ENCODE peak calls at places on chromosomes 6 and 20, in seven cellular contexts. One of them, this sample, is unnamed.

GRCh38 chr20:61057313-61058171 is 194.5 kb upstream of the CDH4 start:
- DNase-seq in GM10248: no peak
- DNase-seq in ovary: no peak
- DNase-seq in neural crest cell: no peak
- DNase-seq in foreskin fibroblast: no peak
- DNase-seq in cardiac fibroblast: no peak
- DNase-seq in upper lobe of left lung: no peak
- DNase-seq in this sample: no peak

GRCh38 chr20:11204926-11205768 is 531.3 kb upstream of the JAG1 start:
- DNase-seq in upper lobe of left lung: peak
- DNase-seq in neural crest cell: peak
- DNase-seq in foreskin fibroblast: peak
- DNase-seq in cardiac fibroblast: peak
- DNase-seq in GM10248: peak
- DNase-seq in ovary: peak
- DNase-seq in this sample: no peak

GRCh38 chr6:31359556-31359955 is 2.6 kb upstream of the HLA-B start:
- DNase-seq in neural crest cell: no peak
- DNase-seq in GM10248: no peak
- DNase-seq in upper lobe of left lung: no peak
- DNase-seq in ovary: no peak
- DNase-seq in foreskin fibroblast: no peak
- DNase-seq in cardiac fibroblast: no peak
- DNase-seq in this sample: no peak

GRCh38 chr20:34089655-34090324 is 22.3 kb downstream of the EIF2S2 start:
- DNase-seq in cardiac fibroblast: no peak
- DNase-seq in neural crest cell: no peak
- DNase-seq in GM10248: no peak
- DNase-seq in ovary: no peak
- DNase-seq in upper lobe of left lung: peak
- DNase-seq in foreskin fibroblast: no peak
- DNase-seq in this sample: no peak

GRCh38 chr20:49397525-49397924 is 84.9 kb downstream of the KCNB1 start:
- DNase-seq in ovary: no peak
- DNase-seq in cardiac fibroblast: peak
- DNase-seq in upper lobe of left lung: no peak
- DNase-seq in GM10248: no peak
- DNase-seq in neural crest cell: no peak
- DNase-seq in foreskin fibroblast: peak
- DNase-seq in this sample: no peak

GRCh38 chr6:36329798-36330291 is 6.8 kb downstream of the BNIP5 start:
- DNase-seq in cardiac fibroblast: no peak
- DNase-seq in upper lobe of left lung: no peak
- DNase-seq in foreskin fibroblast: no peak
- DNase-seq in neural crest cell: no peak
- DNase-seq in ovary: no peak
- DNase-seq in GM10248: no peak
- DNase-seq in this sample: no peak

GRCh38 chr6:169567809-169568208 is 134.0 kb downstream of the WDR27 start:
- DNase-seq in GM10248: no peak
- DNase-seq in ovary: no peak
- DNase-seq in neural crest cell: no peak
- DNase-seq in upper lobe of left lung: no peak
- DNase-seq in cardiac fibroblast: no peak
- DNase-seq in foreskin fibroblast: no peak
- DNase-seq in this sample: no peak

GRCh38 chr6:135555550-135555949 is 58.0 kb upstream of the AHI1 start:
- DNase-seq in neural crest cell: no peak
- DNase-seq in ovary: no peak
- DNase-seq in GM10248: peak
- DNase-seq in upper lobe of left lung: no peak
- DNase-seq in foreskin fibroblast: no peak
- DNase-seq in cardiac fibroblast: no peak
- DNase-seq in this sample: no peak

GRCh38 chr6:111727798-111728197 is 122.1 kb upstream of the TRAF3IP2 start:
- DNase-seq in ovary: no peak
- DNase-seq in GM10248: no peak
- DNase-seq in foreskin fibroblast: peak
- DNase-seq in upper lobe of left lung: no peak
- DNase-seq in cardiac fibroblast: peak
- DNase-seq in neural crest cell: no peak
- DNase-seq in this sample: no peak

GRCh38 chr20:59939052-59939878 is 840 bp downstream of the PPP1R3D start:
- DNase-seq in foreskin fibroblast: no peak
- DNase-seq in ovary: no peak
- DNase-seq in GM10248: no peak
- DNase-seq in cardiac fibroblast: no peak
- DNase-seq in neural crest cell: no peak
- DNase-seq in upper lobe of left lung: peak
- DNase-seq in this sample: peak

GRCh38 chr20:60073504-60073903 is 115.3 kb downstream of the CDH26 start:
- DNase-seq in neural crest cell: no peak
- DNase-seq in foreskin fibroblast: no peak
- DNase-seq in upper lobe of left lung: no peak
- DNase-seq in ovary: no peak
- DNase-seq in GM10248: no peak
- DNase-seq in cardiac fibroblast: no peak
- DNase-seq in this sample: no peak

GRCh38 chr6:37059344-37060194 is 54.1 kb downstream of the FGD2 start:
- DNase-seq in cardiac fibroblast: peak
- DNase-seq in foreskin fibroblast: peak
- DNase-seq in ovary: peak
- DNase-seq in GM10248: no peak
- DNase-seq in upper lobe of left lung: peak
- DNase-seq in neural crest cell: peak
- DNase-seq in this sample: peak

GRCh38 chr6:106869203-106869602 is 105.3 kb downstream of the CD24 start:
- DNase-seq in cardiac fibroblast: no peak
- DNase-seq in foreskin fibroblast: no peak
- DNase-seq in neural crest cell: no peak
- DNase-seq in ovary: no peak
- DNase-seq in GM10248: no peak
- DNase-seq in upper lobe of left lung: no peak
- DNase-seq in this sample: no peak

GRCh38 chr6:34238507-34239239 is 2.0 kb downstream of the HMGA1 start:
- DNase-seq in neural crest cell: no peak
- DNase-seq in foreskin fibroblast: peak
- DNase-seq in upper lobe of left lung: no peak
- DNase-seq in cardiac fibroblast: peak
- DNase-seq in GM10248: no peak
- DNase-seq in ovary: peak
- DNase-seq in this sample: peak

GRCh38 chr6:12369781-12370262 is 79.7 kb downstream of the EDN1 start:
- DNase-seq in neural crest cell: no peak
- DNase-seq in upper lobe of left lung: peak
- DNase-seq in cardiac fibroblast: peak
- DNase-seq in foreskin fibroblast: peak
- DNase-seq in ovary: no peak
- DNase-seq in GM10248: peak
- DNase-seq in this sample: no peak

GRCh38 chr6:86070151-86070550 is 427.5 kb upstream of the SYNCRIP start:
- DNase-seq in neural crest cell: no peak
- DNase-seq in ovary: no peak
- DNase-seq in cardiac fibroblast: no peak
- DNase-seq in upper lobe of left lung: no peak
- DNase-seq in foreskin fibroblast: no peak
- DNase-seq in GM10248: no peak
- DNase-seq in this sample: no peak

GRCh38 chr6:56279346-56280080 is 32.1 kb upstream of the COL21A1 start:
- DNase-seq in cardiac fibroblast: no peak
- DNase-seq in ovary: no peak
- DNase-seq in upper lobe of left lung: no peak
- DNase-seq in foreskin fibroblast: peak
- DNase-seq in GM10248: no peak
- DNase-seq in neural crest cell: no peak
- DNase-seq in this sample: no peak

GRCh38 chr20:50824137-50824536 is 29.3 kb downstream of the BCAS4 start:
- DNase-seq in GM10248: no peak
- DNase-seq in ovary: peak
- DNase-seq in cardiac fibroblast: peak
- DNase-seq in upper lobe of left lung: peak
- DNase-seq in neural crest cell: no peak
- DNase-seq in foreskin fibroblast: peak
- DNase-seq in this sample: no peak

GRCh38 chr6:125512621-125513020 is 210.9 kb upstream of the HDDC2 start:
- DNase-seq in GM10248: peak
- DNase-seq in neural crest cell: no peak
- DNase-seq in cardiac fibroblast: peak
- DNase-seq in ovary: no peak
- DNase-seq in foreskin fibroblast: no peak
- DNase-seq in upper lobe of left lung: no peak
- DNase-seq in this sample: no peak

DNA sequence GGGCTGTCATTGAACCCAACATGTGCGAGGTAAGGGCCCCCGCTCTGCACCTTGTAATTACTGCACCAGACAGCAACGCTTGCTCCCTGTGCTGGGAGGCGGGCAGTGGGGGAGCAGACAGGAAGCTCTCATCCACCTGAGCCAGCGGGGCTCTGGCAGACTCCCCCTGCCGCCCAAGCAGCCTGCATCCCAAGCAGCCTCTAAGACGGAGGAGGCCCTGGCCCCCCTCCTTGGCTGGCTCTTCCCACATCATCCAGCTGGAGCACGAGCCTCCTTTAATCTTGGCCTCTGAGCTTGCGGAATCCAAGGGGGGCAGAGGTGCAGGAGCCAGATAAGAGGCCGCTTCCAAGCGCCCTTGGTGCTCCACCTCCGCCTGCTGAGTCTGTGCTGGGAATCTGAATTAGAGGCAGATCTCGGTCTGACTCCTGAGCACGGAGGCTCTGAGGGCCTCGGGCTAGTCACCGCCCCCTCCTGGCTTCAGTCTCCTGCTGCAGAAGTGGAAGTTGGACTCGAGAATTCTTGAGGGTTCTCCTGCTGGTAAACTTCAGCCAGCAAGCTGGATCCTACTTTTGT is 40.0 kb upstream of the CDH22 start:
- DNase-seq in GM10248: no peak
- DNase-seq in cardiac fibroblast: peak
- DNase-seq in foreskin fibroblast: peak
- DNase-seq in upper lobe of left lung: no peak
- DNase-seq in neural crest cell: peak
- DNase-seq in ovary: peak
- DNase-seq in this sample: no peak
- TF ChIP-seq CTCF in GM10248: no peak
- TF ChIP-seq CTCF in cardiac fibroblast: peak
- TF ChIP-seq CTCF in foreskin fibroblast: peak
- TF ChIP-seq CTCF in upper lobe of left lung: no peak
- TF ChIP-seq CTCF in neural crest cell: no peak
- TF ChIP-seq CTCF in ovary: no peak
- TF ChIP-seq CTCF in this sample: no peak

GRCh38 chr20:21493049-21493448 is 20.8 kb downstream of the NKX2-2 start:
- DNase-seq in upper lobe of left lung: no peak
- DNase-seq in cardiac fibroblast: no peak
- DNase-seq in neural crest cell: no peak
- DNase-seq in foreskin fibroblast: no peak
- DNase-seq in ovary: no peak
- DNase-seq in GM10248: no peak
- DNase-seq in this sample: no peak

GRCh38 chr20:21490105-21490504 is 23.8 kb downstream of the NKX2-2 start:
- DNase-seq in GM10248: no peak
- DNase-seq in cardiac fibroblast: no peak
- DNase-seq in foreskin fibroblast: peak
- DNase-seq in upper lobe of left lung: no peak
- DNase-seq in ovary: no peak
- DNase-seq in neural crest cell: no peak
- DNase-seq in this sample: no peak
- TF ChIP-seq CTCF in GM10248: no peak
- TF ChIP-seq CTCF in cardiac fibroblast: peak
- TF ChIP-seq CTCF in foreskin fibroblast: peak
- TF ChIP-seq CTCF in upper lobe of left lung: no peak
- TF ChIP-seq CTCF in ovary: no peak
- TF ChIP-seq CTCF in neural crest cell: peak
- TF ChIP-seq CTCF in this sample: peak

GRCh38 chr20:52812231-52812847 is 159.8 kb upstream of the TSHZ2 start:
- DNase-seq in foreskin fibroblast: no peak
- DNase-seq in cardiac fibroblast: no peak
- DNase-seq in GM10248: no peak
- DNase-seq in upper lobe of left lung: no peak
- DNase-seq in ovary: no peak
- DNase-seq in neural crest cell: no peak
- DNase-seq in this sample: no peak
- TF ChIP-seq CTCF in foreskin fibroblast: no peak
- TF ChIP-seq CTCF in cardiac fibroblast: no peak
- TF ChIP-seq CTCF in GM10248: no peak
- TF ChIP-seq CTCF in upper lobe of left lung: no peak
- TF ChIP-seq CTCF in ovary: no peak
- TF ChIP-seq CTCF in neural crest cell: peak
- TF ChIP-seq CTCF in this sample: no peak

DNA sequence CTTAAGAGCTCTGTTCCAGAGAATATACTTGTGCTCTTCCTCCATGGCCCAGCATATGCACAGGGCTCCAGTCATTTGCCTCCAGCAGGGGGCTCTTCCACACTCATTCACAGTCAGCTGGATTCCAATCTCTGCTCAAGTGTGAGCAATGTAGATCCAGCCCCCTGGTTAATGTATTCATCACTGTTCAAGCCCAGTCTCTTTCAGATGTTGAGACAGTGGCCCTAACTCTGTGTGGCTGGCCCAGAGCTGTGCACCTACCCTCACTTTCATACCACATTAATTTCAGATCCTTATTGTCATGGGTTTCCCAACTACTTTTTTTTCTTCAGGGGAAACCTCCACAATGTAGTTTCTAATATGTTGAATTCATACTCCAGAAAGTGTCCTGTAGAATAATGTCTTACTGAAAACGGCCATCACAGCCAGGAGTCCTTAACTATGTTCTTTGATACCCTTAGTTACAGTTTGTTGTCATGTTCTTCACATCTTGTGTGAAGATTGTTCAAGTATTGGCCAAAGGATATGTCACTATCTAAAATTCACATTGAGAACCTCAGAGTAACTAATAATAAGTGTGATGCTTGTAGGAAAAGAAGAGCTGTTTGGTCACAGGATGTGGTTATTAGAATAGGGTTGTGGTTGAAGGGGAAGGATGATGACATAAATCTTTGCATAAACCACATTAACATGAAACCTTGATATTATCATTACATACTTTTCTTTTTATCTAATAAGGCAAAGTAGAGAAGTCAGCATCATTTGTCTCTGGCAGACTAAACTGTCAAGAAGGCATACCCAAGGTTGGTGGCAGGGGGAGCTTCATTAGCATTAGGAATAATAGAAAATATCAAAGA is 14.4 kb upstream of the HLA-DQA1 start:
- DNase-seq in cardiac fibroblast: peak
- DNase-seq in ovary: no peak
- DNase-seq in foreskin fibroblast: peak
- DNase-seq in GM10248: peak
- DNase-seq in neural crest cell: peak
- DNase-seq in upper lobe of left lung: peak
- DNase-seq in this sample: no peak
- TF ChIP-seq CTCF in cardiac fibroblast: no peak
- TF ChIP-seq CTCF in ovary: no peak
- TF ChIP-seq CTCF in foreskin fibroblast: peak
- TF ChIP-seq CTCF in GM10248: peak
- TF ChIP-seq CTCF in neural crest cell: peak
- TF ChIP-seq CTCF in upper lobe of left lung: no peak
- TF ChIP-seq CTCF in this sample: peak

This sample was measured in chondrocyte.